ENCODE peak calls at places on chromosomes 4 and X, in six cellular contexts. J, U, T, I, Z and K are unnamed samples.

GRCh38 chr4:152458801-152459302 is 77.0 kb downstream of the FBXW7 start:
- DNase-seq in J (no peak), U (no peak), T (peak), I (no peak), Z (no peak), K (no peak)

GRCh38 chrX:1210844-1211243 is 1.6 kb downstream of the CRLF2 start:
- DNase-seq in J (no peak), U (no peak), T (no peak), I (no peak), Z (no peak), K (no peak)

GRCh38 chr4:123401466-123402175 is 5.0 kb downstream of the SPRY1 start:
- DNase-seq in J (no peak), U (no peak), T (no peak), I (no peak), Z (no peak), K (no peak)

GRCh38 chr4:1039493-1040343 is 28.3 kb downstream of the FGFRL1 start:
- DNase-seq in J (no peak), U (no peak), T (peak), I (peak), Z (no peak), K (no peak)

GRCh38 chr4:38099908-38100407 is 139.8 kb downstream of the PTTG2 start:
- DNase-seq in J (no peak), U (no peak), T (peak), I (peak), Z (no peak), K (no peak)

GRCh38 chr4:161937596-161937995 is 226.2 kb downstream of the FSTL5 start:
- DNase-seq in J (no peak), U (no peak), T (no peak), I (no peak), Z (no peak), K (no peak)

GRCh38 chr4:16496501-16496900 is 270.2 kb upstream of the TAPT1 start:
- DNase-seq in J (no peak), U (no peak), T (peak), I (peak), Z (no peak), K (no peak)

GRCh38 chr4:80011636-80012236 is 61.3 kb downstream of the ANTXR2 start:
- DNase-seq in J (no peak), U (no peak), T (peak), I (no peak), Z (no peak), K (no peak)

GRCh38 chrX:113202601-113203000 is 362.0 kb upstream of the AMOT start:
- DNase-seq in J (no peak), U (no peak), T (no peak), I (no peak), Z (no peak), K (no peak)

GRCh38 chr4:168451744-168452394 is 28.4 kb downstream of the DDX60L start:
- DNase-seq in J (no peak), U (no peak), T (peak), I (peak), Z (no peak), K (no peak)

GRCh38 chr4:184815046-184815877 is 10.5 kb downstream of the ACSL1 start:
- DNase-seq in J (no peak), U (peak), T (peak), I (no peak), Z (peak), K (peak)

GRCh38 chrX:100648601-100649417 is 4.8 kb downstream of the SRPX2 start:
- DNase-seq in J (no peak), U (no peak), T (peak), I (peak), Z (no peak), K (no peak)

GRCh38 chrX:94600077-94600476 is 926.1 kb downstream of the FAM133A start:
- DNase-seq in J (no peak), U (no peak), T (no peak), I (no peak), Z (no peak), K (no peak)

GRCh38 chr4:7594013-7594412 is 159.3 kb upstream of the PSAPL1 start:
- DNase-seq in J (no peak), U (no peak), T (no peak), I (no peak), Z (no peak), K (no peak)

GRCh38 chr4:8084031-8084660 is 74.5 kb downstream of the ABLIM2 start:
- DNase-seq in J (no peak), U (no peak), T (no peak), I (no peak), Z (no peak), K (no peak)

GRCh38 chr4:24209891-24210290 is 320.0 kb upstream of the PPARGC1A start:
- DNase-seq in J (no peak), U (no peak), T (peak), I (no peak), Z (no peak), K (no peak)

GRCh38 chrX:154986826-154987575 is 35.5 kb downstream of the F8 start:
- DNase-seq in J (no peak), U (no peak), T (peak), I (no peak), Z (no peak), K (no peak)

GRCh38 chr4:146368209-146368608 is 153.5 kb downstream of the SLC10A7 start:
- DNase-seq in J (no peak), U (no peak), T (no peak), I (no peak), Z (no peak), K (no peak)

GRCh38 chr4:85127653-85128052 is 161.2 kb upstream of the WDFY3 start:
- DNase-seq in J (no peak), U (no peak), T (peak), I (no peak), Z (peak), K (no peak)

GRCh38 chr4:5504486-5504885 is 203.9 kb downstream of the EVC2 start:
- DNase-seq in J (no peak), U (no peak), T (no peak), I (no peak), Z (no peak), K (no peak)

GRCh38 chr4:73860175-73860574 is 7.1 kb downstream of the PF4V1 start:
- DNase-seq in J (no peak), U (no peak), T (no peak), I (no peak), Z (no peak), K (no peak)

GRCh38 chrX:118355225-118355920 is 9.5 kb downstream of the WDR44 start:
- DNase-seq in J (no peak), U (no peak), T (no peak), I (no peak), Z (no peak), K (no peak)

GRCh38 chr4:4859010-4859798 is at the start of gene MSX1:
- DNase-seq in J (no peak), U (peak), T (peak), I (peak), Z (peak), K (no peak)

GRCh38 chr4:42152507-42153504 is at the start of gene BEND4:
- DNase-seq in J (no peak), U (peak), T (no peak), I (no peak), Z (no peak), K (no peak)

GRCh38 chr4:139241784-139242151 is 38.3 kb downstream of the MGARP start:
- DNase-seq in J (no peak), U (no peak), T (no peak), I (no peak), Z (no peak), K (no peak)

GRCh38 chr4:128823025-128823661 is 13.6 kb downstream of the JADE1 start:
- DNase-seq in J (no peak), U (no peak), T (peak), I (peak), Z (peak), K (no peak)

GRCh38 chr4:86223472-86223871 is 136.4 kb downstream of the MAPK10 start:
- DNase-seq in J (no peak), U (no peak), T (peak), I (no peak), Z (peak), K (no peak)